ENCODE peak calls at places on chromosome 5, in five cellular contexts. One of them, this sample, is unnamed.

GRCh38 chr5:154365823-154366222 is 80.0 kb upstream of the SAP30L start:
- DNase-seq in lung: no peak
- DNase-seq in heart right ventricle: no peak
- DNase-seq in GM10248: no peak
- DNase-seq in A549: no peak
- DNase-seq in this sample: no peak

GRCh38 chr5:148374693-148375360 is 8.9 kb upstream of the FBXO38 start:
- DNase-seq in lung: peak
- DNase-seq in GM10248: peak
- DNase-seq in heart right ventricle: no peak
- DNase-seq in A549: peak
- DNase-seq in this sample: peak

GRCh38 chr5:175902013-175902412 is 30.6 kb downstream of the CPLX2 start:
- DNase-seq in A549: no peak
- DNase-seq in lung: no peak
- DNase-seq in GM10248: no peak
- DNase-seq in heart right ventricle: no peak
- DNase-seq in this sample: no peak

GRCh38 chr5:74641778-74642542 is 1.4 kb upstream of the ENC1 start:
- DNase-seq in A549: peak
- DNase-seq in heart right ventricle: no peak
- DNase-seq in GM10248: peak
- DNase-seq in lung: peak
- DNase-seq in this sample: peak

GRCh38 chr5:167573274-167574127 is 717.9 kb upstream of the WWC1 start:
- DNase-seq in A549: no peak
- DNase-seq in GM10248: no peak
- DNase-seq in lung: no peak
- DNase-seq in heart right ventricle: no peak
- DNase-seq in this sample: no peak

GRCh38 chr5:156942064-156942463 is 21.0 kb downstream of the TIMD4 start:
- DNase-seq in A549: no peak
- DNase-seq in GM10248: peak
- DNase-seq in lung: no peak
- DNase-seq in heart right ventricle: no peak
- DNase-seq in this sample: no peak

GRCh38 chr5:59674763-59675162 is 218.8 kb downstream of the PDE4D start:
- DNase-seq in A549: no peak
- DNase-seq in lung: no peak
- DNase-seq in GM10248: no peak
- DNase-seq in heart right ventricle: no peak
- DNase-seq in this sample: no peak

GRCh38 chr5:132024789-132025402 is 13.4 kb upstream of the ACSL6 start:
- DNase-seq in heart right ventricle: no peak
- DNase-seq in A549: no peak
- DNase-seq in GM10248: no peak
- DNase-seq in lung: no peak
- DNase-seq in this sample: no peak

GRCh38 chr5:132771559-132771998 is 5.5 kb downstream of the SEPTIN8 start:
- DNase-seq in lung: no peak
- DNase-seq in GM10248: no peak
- DNase-seq in A549: peak
- DNase-seq in heart right ventricle: peak
- DNase-seq in this sample: no peak

GRCh38 chr5:133293953-133294352 is 242.1 kb downstream of the HSPA4 start:
- DNase-seq in lung: no peak
- DNase-seq in A549: no peak
- DNase-seq in heart right ventricle: no peak
- DNase-seq in GM10248: no peak
- DNase-seq in this sample: no peak

GRCh38 chr5:177492841-177493240 is 4.6 kb downstream of the PDLIM7 start:
- DNase-seq in heart right ventricle: no peak
- DNase-seq in A549: no peak
- DNase-seq in GM10248: no peak
- DNase-seq in lung: no peak
- DNase-seq in this sample: no peak

GRCh38 chr5:110727025-110727314 is 499 bp upstream of the TMEM232 start:
- DNase-seq in GM10248: no peak
- DNase-seq in heart right ventricle: no peak
- DNase-seq in lung: no peak
- DNase-seq in A549: peak
- DNase-seq in this sample: no peak
- TF ChIP-seq CTCF in GM10248: peak
- TF ChIP-seq CTCF in heart right ventricle: peak
- TF ChIP-seq CTCF in lung: no peak
- TF ChIP-seq CTCF in A549: no peak
- TF ChIP-seq CTCF in this sample: no peak

GRCh38 chr5:123044926-123045617 is 8.5 kb upstream of the PPIC start:
- DNase-seq in lung: no peak
- DNase-seq in heart right ventricle: no peak
- DNase-seq in GM10248: no peak
- DNase-seq in A549: no peak
- DNase-seq in this sample: no peak
- TF ChIP-seq CTCF in lung: no peak
- TF ChIP-seq CTCF in heart right ventricle: no peak
- TF ChIP-seq CTCF in GM10248: no peak
- TF ChIP-seq CTCF in A549: no peak
- TF ChIP-seq CTCF in this sample: no peak

GRCh38 chr5:10856646-10857332 is 95.8 kb upstream of the DAP start:
- DNase-seq in GM10248: peak
- DNase-seq in lung: no peak
- DNase-seq in A549: peak
- DNase-seq in heart right ventricle: peak
- DNase-seq in this sample: peak

GRCh38 chr5:10858307-10858706 is 97.3 kb upstream of the DAP start:
- DNase-seq in A549: no peak
- DNase-seq in GM10248: no peak
- DNase-seq in lung: no peak
- DNase-seq in heart right ventricle: no peak
- DNase-seq in this sample: no peak

GRCh38 chr5:10859393-10860195 is 98.6 kb upstream of the DAP start:
- DNase-seq in heart right ventricle: no peak
- DNase-seq in lung: no peak
- DNase-seq in GM10248: no peak
- DNase-seq in A549: no peak
- DNase-seq in this sample: no peak

GRCh38 chr5:10856071-10856470 is 95.0 kb upstream of the DAP start:
- DNase-seq in GM10248: no peak
- DNase-seq in A549: no peak
- DNase-seq in lung: no peak
- DNase-seq in heart right ventricle: no peak
- DNase-seq in this sample: no peak

GRCh38 chr5:10857333-10857723 is 96.3 kb upstream of the DAP start:
- DNase-seq in A549: no peak
- DNase-seq in heart right ventricle: no peak
- DNase-seq in lung: no peak
- DNase-seq in GM10248: no peak
- DNase-seq in this sample: no peak
- TF ChIP-seq CTCF in A549: no peak
- TF ChIP-seq CTCF in heart right ventricle: no peak
- TF ChIP-seq CTCF in lung: no peak
- TF ChIP-seq CTCF in GM10248: peak
- TF ChIP-seq CTCF in this sample: peak

GRCh38 chr5:100900142-100900795 is 2.8 kb downstream of the ST8SIA4 start:
- DNase-seq in A549: peak
- DNase-seq in lung: peak
- DNase-seq in heart right ventricle: peak
- DNase-seq in GM10248: no peak
- DNase-seq in this sample: peak
- TF ChIP-seq CTCF in A549: peak
- TF ChIP-seq CTCF in lung: no peak
- TF ChIP-seq CTCF in heart right ventricle: peak
- TF ChIP-seq CTCF in GM10248: peak
- TF ChIP-seq CTCF in this sample: peak

GRCh38 chr5:61277190-61277589 is 54.9 kb upstream of the ZSWIM6 start:
- DNase-seq in lung: no peak
- DNase-seq in GM10248: peak
- DNase-seq in heart right ventricle: no peak
- DNase-seq in A549: peak
- DNase-seq in this sample: peak
- TF ChIP-seq CTCF in lung: no peak
- TF ChIP-seq CTCF in GM10248: peak
- TF ChIP-seq CTCF in heart right ventricle: peak
- TF ChIP-seq CTCF in A549: no peak
- TF ChIP-seq CTCF in this sample: no peak